ENCODE peak calls at places on chromosomes 16 and 17, in seven cellular contexts. I, M, J, F, O, S and D are unnamed samples.
A peak's percentile ranks its signal among the peaks of the same experiment; 100 is the strongest.

GRCh38 chr16:12027091-12027490 is 50.6 kb downstream of the SNX29 start:
- DNase-seq in I (no peak), M (no peak), J (no peak), F (no peak), O (no peak), S (no peak), D (no peak)

GRCh38 chr17:83064021-83064731 is 15.2 kb upstream of the METRNL start:
- DNase-seq in I (no peak), M (peak; percentile 10), J (peak; percentile 15), F (no peak), O (peak; percentile 51), S (no peak), D (no peak)

GRCh38 chr16:83402160-83402794 is 405.5 kb upstream of the HSBP1 start:
- DNase-seq in I (no peak), M (no peak), J (no peak), F (no peak), O (no peak), S (no peak), D (no peak)

GRCh38 chr16:842631-843560 is 42.4 kb upstream of the GNG13 start:
- DNase-seq in I (no peak), M (no peak), J (no peak), F (no peak), O (no peak), S (no peak), D (no peak)

GRCh38 chr16:75264999-75265910 is 13.8 kb upstream of the BCAR1 start:
- DNase-seq in I (no peak), M (peak; percentile 53), J (no peak), F (peak; percentile 68), O (peak; percentile 83), S (no peak), D (no peak)

GRCh38 chr17:70295732-70296131 is 126.4 kb downstream of the KCNJ2 start:
- DNase-seq in I (no peak), M (no peak), J (no peak), F (no peak), O (no peak), S (no peak), D (no peak)

GRCh38 chr17:33234930-33235685 is 58.0 kb downstream of the ASIC2 start:
- DNase-seq in I (no peak), M (peak; percentile 77), J (peak; percentile 74), F (peak; percentile 71), O (no peak), S (peak; percentile 79), D (no peak)

GRCh38 chr17:45336390-45337182 is 19.8 kb upstream of the MAP3K14 start:
- DNase-seq in I (no peak), M (no peak), J (no peak), F (no peak), O (no peak), S (no peak), D (peak; percentile 4)

GRCh38 chr17:43940630-43941029 is 1.6 kb downstream of the PPY start:
- DNase-seq in I (peak; percentile 81), M (no peak), J (no peak), F (no peak), O (no peak), S (peak; percentile 57), D (peak; percentile 93)

GRCh38 chr17:4152471-4152870 is 9.5 kb downstream of the CYB5D2 start:
- DNase-seq in I (no peak), M (no peak), J (no peak), F (no peak), O (no peak), S (no peak), D (no peak)

GRCh38 chr16:15502041-15502725 is 67.8 kb downstream of the BMERB1 start:
- DNase-seq in I (no peak), M (no peak), J (no peak), F (peak; percentile 30), O (no peak), S (peak; percentile 94), D (no peak)

GRCh38 chr17:76074390-76075363 is at the start of gene GALR2:
- DNase-seq in I (peak; percentile 34), M (no peak), J (no peak), F (no peak), O (no peak), S (peak; percentile 30), D (no peak)

GRCh38 chr17:61394630-61395408 is 4.8 kb upstream of the TBX2 start:
- DNase-seq in I (peak; percentile 44), M (no peak), J (no peak), F (no peak), O (no peak), S (no peak), D (no peak)

DNA sequence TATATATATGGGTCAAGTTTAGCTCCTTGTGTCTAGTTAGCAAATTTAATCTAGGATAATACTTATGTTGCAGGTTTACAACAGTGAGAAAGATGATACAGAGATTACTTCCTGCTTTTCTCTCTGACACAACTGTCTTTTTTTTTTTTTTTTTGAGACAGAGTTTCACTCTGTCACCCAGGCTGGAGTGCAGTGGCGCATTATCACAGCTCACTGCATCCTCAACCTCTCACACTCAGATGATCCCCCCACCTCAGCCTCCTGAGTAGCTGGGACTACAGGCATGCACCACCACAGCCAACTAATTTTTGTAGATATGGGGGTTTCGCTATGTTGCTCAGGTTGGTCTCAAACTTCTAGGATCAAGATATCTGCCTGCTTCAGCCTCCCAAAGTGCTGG is 706.9 kb upstream of the SOX9 start:
- DNase-seq in I (no peak), M (no peak), J (no peak), F (no peak), O (no peak), S (no peak), D (no peak)
- H3K27ac ChIP-seq in I (no peak overlapping the region), M (no peak overlapping the region), J (no peak overlapping the region), F (no peak overlapping the region), O (no peak overlapping the region), S (peak overlapping the region; percentile 84), D (no peak overlapping the region)

GRCh38 chr16:84840687-84841627 is 21.2 kb downstream of the CRISPLD2 start:
- DNase-seq in I (no peak), M (no peak), J (no peak), F (no peak), O (no peak), S (no peak), D (no peak)

GRCh38 chr16:84841787-84842300 is 22.1 kb downstream of the CRISPLD2 start:
- DNase-seq in I (no peak), M (no peak), J (peak; percentile 72), F (no peak), O (peak; percentile 74), S (no peak), D (no peak)

GRCh38 chr16:84839054-84839453 is 19.3 kb downstream of the CRISPLD2 start:
- DNase-seq in I (no peak), M (no peak), J (no peak), F (no peak), O (no peak), S (no peak), D (no peak)

GRCh38 chr16:84838383-84838948 is 18.7 kb downstream of the CRISPLD2 start:
- DNase-seq in I (no peak), M (no peak), J (no peak), F (no peak), O (no peak), S (no peak), D (no peak)

GRCh38 chr16:84839956-84840355 is 20.2 kb downstream of the CRISPLD2 start:
- DNase-seq in I (no peak), M (no peak), J (no peak), F (no peak), O (no peak), S (peak; percentile 58), D (no peak)
- H3K27ac ChIP-seq in I (no peak overlapping the region), M (peak overlapping the region; percentile 99), J (no peak overlapping the region), F (no peak overlapping the region), O (no peak overlapping the region), S (peak overlapping the region; percentile 79), D (no peak overlapping the region)

GRCh38 chr16:19137621-19138128 is 23.9 kb downstream of the ITPRIPL2 start:
- DNase-seq in I (no peak), M (no peak), J (no peak), F (no peak), O (no peak), S (no peak), D (no peak)

GRCh38 chr16:19136549-19137196 is 22.9 kb downstream of the ITPRIPL2 start:
- DNase-seq in I (no peak), M (no peak), J (no peak), F (no peak), O (no peak), S (no peak), D (no peak)

GRCh38 chr16:19138601-19139000 is 24.8 kb downstream of the ITPRIPL2 start:
- DNase-seq in I (no peak), M (peak; percentile 66), J (peak; percentile 80), F (peak; percentile 67), O (no peak), S (peak; percentile 60), D (no peak)

GRCh38 chr16:19135896-19136438 is 22.2 kb downstream of the ITPRIPL2 start:
- DNase-seq in I (no peak), M (no peak), J (no peak), F (no peak), O (no peak), S (peak; percentile 67), D (no peak)

GRCh38 chr16:19137201-19137601 is 23.4 kb downstream of the ITPRIPL2 start:
- DNase-seq in I (no peak), M (no peak), J (peak; percentile 46), F (no peak), O (no peak), S (no peak), D (no peak)
- H3K27ac ChIP-seq in I (no peak overlapping the region), M (peak overlapping the region; percentile 73), J (peak overlapping the region; percentile 48), F (no peak overlapping the region), O (no peak overlapping the region), S (peak overlapping the region; percentile 85), D (no peak overlapping the region)

GRCh38 chr17:63647065-63647725 is 25.0 kb downstream of the MAP3K3 start:
- DNase-seq in I (no peak), M (no peak), J (peak; percentile 49), F (no peak), O (no peak), S (no peak), D (no peak)

GRCh38 chr17:63649813-63650212 is 27.6 kb downstream of the MAP3K3 start:
- DNase-seq in I (no peak), M (no peak), J (no peak), F (no peak), O (no peak), S (no peak), D (no peak)

GRCh38 chr17:63646492-63646815 is 24.2 kb downstream of the MAP3K3 start:
- DNase-seq in I (no peak), M (no peak), J (no peak), F (no peak), O (no peak), S (no peak), D (no peak)

GRCh38 chr17:63647936-63648335 is 25.7 kb downstream of the MAP3K3 start:
- DNase-seq in I (no peak), M (no peak), J (no peak), F (no peak), O (no peak), S (no peak), D (no peak)

DNA sequence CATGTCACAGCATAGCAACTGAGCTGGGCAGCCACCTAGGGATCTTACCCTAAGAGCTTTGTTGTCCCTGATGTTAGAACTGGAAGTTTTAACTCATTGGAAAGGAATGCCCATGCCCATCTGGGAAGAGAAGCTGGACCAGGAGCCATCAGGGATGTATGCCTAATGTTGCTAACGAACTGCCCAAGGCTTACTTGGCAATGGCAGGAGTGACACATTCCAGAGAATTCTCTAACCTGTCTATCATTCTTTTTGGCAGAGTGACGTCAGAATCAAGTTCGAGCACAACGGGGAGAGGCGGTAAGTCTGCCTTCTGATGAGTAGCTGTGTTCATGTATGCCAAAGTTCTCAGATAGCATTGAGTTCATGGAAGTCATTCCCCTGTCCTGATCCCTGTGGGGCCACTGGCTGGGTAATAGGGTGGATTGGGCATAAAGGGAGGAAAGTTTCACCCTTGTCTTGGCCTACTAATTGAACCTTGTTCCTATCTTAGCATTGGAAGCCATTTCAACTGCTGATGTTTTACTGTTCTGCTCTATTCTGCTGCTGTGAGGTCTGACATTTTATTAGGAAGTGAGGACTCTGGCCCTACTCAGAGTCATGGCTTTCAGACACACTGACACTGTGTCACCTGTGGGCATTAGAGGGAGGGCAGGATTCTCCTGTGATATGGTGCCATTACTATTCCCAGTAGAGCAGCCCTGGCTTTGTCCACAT is 23.7 kb downstream of the MAP3K3 start:
- DNase-seq in I (no peak), M (no peak), J (no peak), F (no peak), O (no peak), S (no peak), D (no peak)
- H3K27ac ChIP-seq in I (no peak overlapping the region), M (no peak overlapping the region), J (peak overlapping the region; percentile 74), F (no peak overlapping the region), O (no peak overlapping the region), S (no peak overlapping the region), D (no peak overlapping the region)